ENCODE peak calls at places on chromosomes 12 and 14, in seven cellular contexts. One of them, this sample, is unnamed.

GRCh38 chr12:93918262-93918661 is 230.1 kb upstream of the PLXNC1 start:
- DNase-seq in HCT116: no peak
- DNase-seq in GM12878: no peak
- DNase-seq in HepG2: no peak
- DNase-seq in K562: no peak
- DNase-seq in H1: no peak
- DNase-seq in WTC11: no peak
- DNase-seq in this sample: no peak

GRCh38 chr12:93978553-93978952 is 169.8 kb upstream of the PLXNC1 start:
- DNase-seq in HCT116: no peak
- DNase-seq in K562: no peak
- DNase-seq in HepG2: no peak
- DNase-seq in GM12878: no peak
- DNase-seq in WTC11: no peak
- DNase-seq in H1: no peak
- DNase-seq in this sample: no peak

GRCh38 chr14:35949933-35950332 is 123.8 kb downstream of the BRMS1L start:
- DNase-seq in WTC11: no peak
- DNase-seq in HCT116: no peak
- DNase-seq in HepG2: peak
- DNase-seq in K562: no peak
- DNase-seq in GM12878: no peak
- DNase-seq in H1: no peak
- DNase-seq in this sample: peak

GRCh38 chr14:43155258-43155657 is 1351.8 kb downstream of the FSCB start:
- DNase-seq in GM12878: no peak
- DNase-seq in HCT116: no peak
- DNase-seq in K562: no peak
- DNase-seq in HepG2: no peak
- DNase-seq in H1: no peak
- DNase-seq in WTC11: no peak
- DNase-seq in this sample: no peak

GRCh38 chr14:28609228-28609828 is 157.3 kb upstream of the FOXG1 start:
- DNase-seq in HCT116: peak
- DNase-seq in H1: peak
- DNase-seq in GM12878: no peak
- DNase-seq in WTC11: peak
- DNase-seq in K562: peak
- DNase-seq in HepG2: peak
- DNase-seq in this sample: peak

GRCh38 chr14:37594916-37595808 is at the start of the genes FOXA1 and TTC6:
- DNase-seq in K562: peak
- DNase-seq in GM12878: no peak
- DNase-seq in HepG2: peak
- DNase-seq in HCT116: peak
- DNase-seq in H1: peak
- DNase-seq in WTC11: peak
- DNase-seq in this sample: peak

GRCh38 chr14:68580096-68580640 is 212.7 kb downstream of the ZFP36L1 start:
- DNase-seq in H1: no peak
- DNase-seq in K562: no peak
- DNase-seq in WTC11: no peak
- DNase-seq in HCT116: no peak
- DNase-seq in HepG2: no peak
- DNase-seq in GM12878: no peak
- DNase-seq in this sample: no peak

GRCh38 chr12:14410841-14411569 is 45.5 kb downstream of the ATF7IP start:
- DNase-seq in H1: no peak
- DNase-seq in WTC11: no peak
- DNase-seq in HepG2: no peak
- DNase-seq in HCT116: no peak
- DNase-seq in K562: no peak
- DNase-seq in GM12878: no peak
- DNase-seq in this sample: no peak

GRCh38 chr12:14937689-14938088 is 648 bp downstream of the ERP27 start:
- DNase-seq in HepG2: no peak
- DNase-seq in WTC11: peak
- DNase-seq in HCT116: peak
- DNase-seq in H1: no peak
- DNase-seq in K562: no peak
- DNase-seq in GM12878: no peak
- DNase-seq in this sample: peak

GRCh38 chr12:65442418-65442817 is 163.9 kb downstream of the MSRB3 start:
- DNase-seq in GM12878: no peak
- DNase-seq in WTC11: no peak
- DNase-seq in H1: no peak
- DNase-seq in K562: no peak
- DNase-seq in HCT116: no peak
- DNase-seq in HepG2: no peak
- DNase-seq in this sample: no peak

GRCh38 chr14:91092095-91092494 is 21.8 kb upstream of the DGLUCY start:
- DNase-seq in GM12878: no peak
- DNase-seq in K562: no peak
- DNase-seq in WTC11: no peak
- DNase-seq in HCT116: no peak
- DNase-seq in HepG2: no peak
- DNase-seq in H1: no peak
- DNase-seq in this sample: no peak

DNA sequence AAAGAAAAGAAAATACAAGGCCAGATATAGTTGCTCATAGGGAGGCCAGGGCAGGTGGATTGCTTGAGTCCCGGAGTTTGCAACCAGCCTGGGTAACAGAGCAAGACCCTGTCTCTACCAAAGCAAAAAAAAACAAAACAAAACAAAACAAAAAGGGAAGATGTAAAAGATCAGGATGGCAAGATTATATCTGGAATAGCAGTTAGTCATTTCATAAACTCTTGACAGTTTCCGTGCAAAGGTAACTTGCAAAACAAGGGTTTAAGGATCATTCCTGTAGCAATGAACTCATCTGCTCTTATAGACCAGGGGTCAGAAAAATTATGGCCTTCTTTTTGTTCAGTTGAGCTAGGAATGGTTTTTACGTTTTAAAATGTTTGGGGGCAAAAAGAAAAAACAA is 29.6 kb downstream of the GIT2 start:
- DNase-seq in WTC11: no peak
- DNase-seq in HepG2: no peak
- DNase-seq in GM12878: no peak
- DNase-seq in H1: no peak
- DNase-seq in HCT116: no peak
- DNase-seq in K562: no peak
- DNase-seq in this sample: no peak
- TF ChIP-seq SP1 in WTC11: no peak
- TF ChIP-seq SP1 in HepG2: no peak
- TF ChIP-seq SP1 in GM12878: no peak
- TF ChIP-seq SP1 in H1: no peak
- TF ChIP-seq SP1 in HCT116: no peak
- TF ChIP-seq SP1 in K562: no peak
- TF ChIP-seq SP1 in this sample: no peak

GRCh38 chr14:30382221-30382620 is 176.7 kb upstream of the G2E3 start:
- DNase-seq in WTC11: no peak
- DNase-seq in HCT116: no peak
- DNase-seq in K562: no peak
- DNase-seq in HepG2: no peak
- DNase-seq in H1: no peak
- DNase-seq in GM12878: no peak
- DNase-seq in this sample: no peak

GRCh38 chr14:30387856-30388255 is 171.1 kb upstream of the G2E3 start:
- DNase-seq in GM12878: no peak
- DNase-seq in HCT116: no peak
- DNase-seq in K562: no peak
- DNase-seq in WTC11: no peak
- DNase-seq in H1: no peak
- DNase-seq in HepG2: peak
- DNase-seq in this sample: no peak

GRCh38 chr14:30389134-30389900 is 169.6 kb upstream of the G2E3 start:
- DNase-seq in H1: no peak
- DNase-seq in WTC11: no peak
- DNase-seq in HCT116: no peak
- DNase-seq in HepG2: no peak
- DNase-seq in K562: no peak
- DNase-seq in GM12878: no peak
- DNase-seq in this sample: no peak

GRCh38 chr14:30389901-30390394 is 169.0 kb upstream of the G2E3 start:
- DNase-seq in GM12878: no peak
- DNase-seq in H1: no peak
- DNase-seq in WTC11: no peak
- DNase-seq in HepG2: no peak
- DNase-seq in K562: no peak
- DNase-seq in HCT116: no peak
- DNase-seq in this sample: no peak

GRCh38 chr14:30385925-30386324 is 173.0 kb upstream of the G2E3 start:
- DNase-seq in WTC11: no peak
- DNase-seq in HepG2: no peak
- DNase-seq in H1: no peak
- DNase-seq in GM12878: no peak
- DNase-seq in K562: no peak
- DNase-seq in HCT116: no peak
- DNase-seq in this sample: no peak
- TF ChIP-seq SP1 in WTC11: no peak
- TF ChIP-seq SP1 in HepG2: no peak
- TF ChIP-seq SP1 in H1: no peak
- TF ChIP-seq SP1 in GM12878: no peak
- TF ChIP-seq SP1 in K562: no peak
- TF ChIP-seq SP1 in HCT116: no peak
- TF ChIP-seq SP1 in this sample: no peak

GRCh38 chr12:20696181-20696580 is 1.0 kb downstream of the SLCO1C1 start:
- DNase-seq in WTC11: no peak
- DNase-seq in K562: no peak
- DNase-seq in H1: no peak
- DNase-seq in HCT116: no peak
- DNase-seq in GM12878: no peak
- DNase-seq in HepG2: no peak
- DNase-seq in this sample: no peak

GRCh38 chr12:20701106-20701505 is 6.0 kb downstream of the SLCO1C1 start:
- DNase-seq in HCT116: no peak
- DNase-seq in HepG2: no peak
- DNase-seq in H1: no peak
- DNase-seq in WTC11: no peak
- DNase-seq in GM12878: no peak
- DNase-seq in K562: no peak
- DNase-seq in this sample: no peak

DNA sequence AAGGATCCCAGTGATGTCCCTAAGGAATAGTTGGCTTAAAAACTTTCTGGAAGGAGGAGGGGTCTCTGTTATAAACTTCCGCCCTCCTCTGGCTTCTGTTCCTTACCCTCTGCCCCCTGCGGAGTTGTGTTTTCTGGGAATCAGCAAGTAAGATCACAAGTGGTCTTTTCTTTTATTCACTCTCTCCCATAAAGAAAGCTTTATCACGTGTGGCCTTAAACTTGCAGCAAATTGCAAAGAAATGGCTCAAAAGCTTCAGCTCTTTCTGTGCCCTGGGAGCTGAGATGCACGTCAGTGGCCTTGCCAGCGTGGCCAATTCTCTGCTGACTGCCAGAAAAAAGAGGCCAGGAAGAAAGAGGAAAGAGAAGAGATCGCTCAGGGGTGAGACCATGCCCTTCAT is at the start of gene SLCO1C1:
- DNase-seq in WTC11: peak
- DNase-seq in GM12878: no peak
- DNase-seq in K562: no peak
- DNase-seq in H1: peak
- DNase-seq in HepG2: no peak
- DNase-seq in HCT116: no peak
- DNase-seq in this sample: no peak
- TF ChIP-seq SP1 in WTC11: no peak
- TF ChIP-seq SP1 in GM12878: no peak
- TF ChIP-seq SP1 in K562: no peak
- TF ChIP-seq SP1 in H1: no peak
- TF ChIP-seq SP1 in HepG2: no peak
- TF ChIP-seq SP1 in HCT116: no peak
- TF ChIP-seq SP1 in this sample: no peak

DNA sequence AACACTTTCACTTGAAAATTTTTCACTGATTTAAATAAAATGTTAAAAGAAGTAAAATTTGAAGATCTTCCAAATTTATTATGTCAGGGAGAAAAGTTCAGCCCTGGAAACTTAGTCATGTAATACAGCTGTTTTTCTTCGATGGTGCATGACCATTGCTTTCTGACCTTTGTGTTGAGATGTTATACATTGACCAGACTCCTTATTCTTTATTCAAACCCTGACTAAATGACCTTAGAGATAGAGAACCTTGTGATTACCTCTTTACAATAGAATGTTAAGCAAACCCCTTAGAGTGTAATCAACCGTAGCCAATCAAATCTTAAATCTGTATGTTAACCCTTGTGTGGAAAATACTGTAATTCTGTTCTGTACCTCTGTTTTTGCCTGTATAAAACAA is 34.5 kb downstream of the PLCZ1 start:
- DNase-seq in HCT116: no peak
- DNase-seq in GM12878: no peak
- DNase-seq in WTC11: no peak
- DNase-seq in HepG2: no peak
- DNase-seq in H1: no peak
- DNase-seq in K562: no peak
- DNase-seq in this sample: no peak
- TF ChIP-seq SP1 in HCT116: no peak
- TF ChIP-seq SP1 in GM12878: no peak
- TF ChIP-seq SP1 in WTC11: no peak
- TF ChIP-seq SP1 in HepG2: no peak
- TF ChIP-seq SP1 in H1: no peak
- TF ChIP-seq SP1 in K562: no peak
- TF ChIP-seq SP1 in this sample: no peak

DNA sequence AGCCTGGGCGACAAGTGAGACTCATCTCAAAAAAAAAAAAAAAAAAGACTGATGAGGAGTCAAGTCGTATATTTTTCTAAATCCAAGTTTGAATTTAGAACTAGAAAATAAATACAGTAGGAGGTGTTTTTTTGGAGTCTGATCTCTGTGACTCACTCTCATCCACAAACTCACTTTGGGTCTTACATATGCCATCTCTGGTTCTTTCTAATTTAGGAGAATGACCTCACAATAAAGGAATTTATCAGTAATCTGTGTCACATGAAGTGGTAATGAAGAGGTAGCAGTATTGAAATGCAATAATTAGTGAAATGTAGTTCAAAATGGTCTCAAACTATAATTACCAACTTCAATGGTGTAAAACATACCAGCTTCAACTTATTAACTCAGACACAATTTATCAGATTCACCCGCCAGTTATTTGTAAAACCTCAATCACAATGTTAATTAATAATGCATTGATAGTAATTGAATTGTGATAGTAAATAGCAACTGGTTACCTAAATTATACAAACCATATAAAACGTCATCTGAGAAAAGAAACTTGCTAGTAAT is 4.4 kb upstream of the CFL2 start:
- DNase-seq in GM12878: no peak
- DNase-seq in K562: no peak
- DNase-seq in WTC11: no peak
- DNase-seq in HepG2: no peak
- DNase-seq in H1: no peak
- DNase-seq in HCT116: no peak
- DNase-seq in this sample: no peak
- TF ChIP-seq SP1 in GM12878: no peak
- TF ChIP-seq SP1 in K562: no peak
- TF ChIP-seq SP1 in WTC11: no peak
- TF ChIP-seq SP1 in HepG2: no peak
- TF ChIP-seq SP1 in H1: no peak
- TF ChIP-seq SP1 in HCT116: no peak
- TF ChIP-seq SP1 in this sample: no peak

This sample was measured in HEK293T.